ENCODE peak calls at places on chromosomes 6 and 20, in six cellular contexts. One of them, this sample, is unnamed.

GRCh38 chr6:53530346-53530745 is 14.6 kb downstream of the GCLC start:
- DNase-seq in left lung: no peak
- DNase-seq in CD8-positive, alpha-beta memory T cell: no peak
- DNase-seq in tibial nerve: no peak
- DNase-seq in Peyer's patch: no peak
- DNase-seq in fibroblast of lung: peak; percentile 71
- DNase-seq in this sample: no peak

GRCh38 chr6:75101896-75102680 is 103.8 kb downstream of the COL12A1 start:
- DNase-seq in left lung: no peak
- DNase-seq in tibial nerve: no peak
- DNase-seq in fibroblast of lung: peak; percentile 82
- DNase-seq in Peyer's patch: no peak
- DNase-seq in CD8-positive, alpha-beta memory T cell: no peak
- DNase-seq in this sample: no peak

GRCh38 chr6:105363100-105363754 is 39.7 kb downstream of the PREP start:
- DNase-seq in CD8-positive, alpha-beta memory T cell: no peak
- DNase-seq in fibroblast of lung: peak; percentile 25
- DNase-seq in tibial nerve: no peak
- DNase-seq in Peyer's patch: no peak
- DNase-seq in left lung: no peak
- DNase-seq in this sample: no peak

GRCh38 chr6:138004423-138005287 is 102.6 kb downstream of the PERP start:
- DNase-seq in Peyer's patch: no peak
- DNase-seq in CD8-positive, alpha-beta memory T cell: no peak
- DNase-seq in left lung: no peak
- DNase-seq in tibial nerve: no peak
- DNase-seq in fibroblast of lung: peak; percentile 16
- DNase-seq in this sample: no peak

GRCh38 chr6:36187446-36187845 is 9.1 kb upstream of the BRPF3 start:
- DNase-seq in fibroblast of lung: no peak
- DNase-seq in tibial nerve: no peak
- DNase-seq in CD8-positive, alpha-beta memory T cell: no peak
- DNase-seq in Peyer's patch: no peak
- DNase-seq in left lung: no peak
- DNase-seq in this sample: no peak

GRCh38 chr6:166056637-166057036 is 111.0 kb downstream of the TBXT start:
- DNase-seq in CD8-positive, alpha-beta memory T cell: no peak
- DNase-seq in Peyer's patch: no peak
- DNase-seq in fibroblast of lung: peak; percentile 84
- DNase-seq in left lung: no peak
- DNase-seq in tibial nerve: no peak
- DNase-seq in this sample: no peak

GRCh38 chr6:36595168-36595818 is 1.1 kb downstream of the SRSF3 start:
- DNase-seq in fibroblast of lung: peak; percentile 54
- DNase-seq in CD8-positive, alpha-beta memory T cell: no peak
- DNase-seq in Peyer's patch: peak; percentile 56
- DNase-seq in tibial nerve: no peak
- DNase-seq in left lung: peak; percentile 56
- DNase-seq in this sample: no peak

GRCh38 chr6:110688661-110689268 is 126.5 kb downstream of the CDK19 start:
- DNase-seq in left lung: peak; percentile 74
- DNase-seq in fibroblast of lung: no peak
- DNase-seq in Peyer's patch: no peak
- DNase-seq in CD8-positive, alpha-beta memory T cell: no peak
- DNase-seq in tibial nerve: no peak
- DNase-seq in this sample: no peak

GRCh38 chr6:16196958-16197576 is 41.3 kb upstream of the GMPR start:
- DNase-seq in Peyer's patch: no peak
- DNase-seq in CD8-positive, alpha-beta memory T cell: no peak
- DNase-seq in left lung: no peak
- DNase-seq in tibial nerve: no peak
- DNase-seq in fibroblast of lung: no peak
- DNase-seq in this sample: no peak

GRCh38 chr6:100217225-100217624 is 223.2 kb upstream of the MCHR2 start:
- DNase-seq in tibial nerve: no peak
- DNase-seq in fibroblast of lung: peak; percentile 42
- DNase-seq in left lung: no peak
- DNase-seq in Peyer's patch: no peak
- DNase-seq in CD8-positive, alpha-beta memory T cell: no peak
- DNase-seq in this sample: no peak

GRCh38 chr6:155128971-155129370 is 133.9 kb downstream of the TIAM2 start:
- DNase-seq in fibroblast of lung: peak; percentile 33
- DNase-seq in CD8-positive, alpha-beta memory T cell: no peak
- DNase-seq in tibial nerve: no peak
- DNase-seq in left lung: no peak
- DNase-seq in Peyer's patch: no peak
- DNase-seq in this sample: no peak

GRCh38 chr6:57822896-57823358 is 505.5 kb downstream of the PRIM2 start:
- DNase-seq in CD8-positive, alpha-beta memory T cell: no peak
- DNase-seq in tibial nerve: no peak
- DNase-seq in left lung: no peak
- DNase-seq in fibroblast of lung: peak; percentile 2
- DNase-seq in Peyer's patch: no peak
- DNase-seq in this sample: no peak

GRCh38 chr6:123564363-123564762 is 72.4 kb downstream of the TRDN start:
- DNase-seq in Peyer's patch: no peak
- DNase-seq in fibroblast of lung: no peak
- DNase-seq in CD8-positive, alpha-beta memory T cell: no peak
- DNase-seq in left lung: no peak
- DNase-seq in tibial nerve: no peak
- DNase-seq in this sample: no peak

GRCh38 chr6:91273729-91274128 is 686.9 kb upstream of the MAP3K7 start:
- DNase-seq in tibial nerve: peak; percentile 42
- DNase-seq in left lung: no peak
- DNase-seq in CD8-positive, alpha-beta memory T cell: no peak
- DNase-seq in Peyer's patch: no peak
- DNase-seq in fibroblast of lung: no peak
- DNase-seq in this sample: no peak

GRCh38 chr6:47031656-47032055 is 10.5 kb downstream of the ADGRF1 start:
- DNase-seq in fibroblast of lung: no peak
- DNase-seq in Peyer's patch: no peak
- DNase-seq in left lung: no peak
- DNase-seq in tibial nerve: no peak
- DNase-seq in CD8-positive, alpha-beta memory T cell: no peak
- DNase-seq in this sample: no peak

GRCh38 chr6:156864557-156864956 is 87.4 kb downstream of the ARID1B start:
- DNase-seq in tibial nerve: no peak
- DNase-seq in CD8-positive, alpha-beta memory T cell: no peak
- DNase-seq in fibroblast of lung: peak; percentile 48
- DNase-seq in Peyer's patch: no peak
- DNase-seq in left lung: no peak
- DNase-seq in this sample: no peak

GRCh38 chr6:5827061-5828037 is 179.4 kb downstream of the NRN1 start:
- DNase-seq in CD8-positive, alpha-beta memory T cell: no peak
- DNase-seq in left lung: no peak
- DNase-seq in fibroblast of lung: no peak
- DNase-seq in tibial nerve: no peak
- DNase-seq in Peyer's patch: no peak
- DNase-seq in this sample: no peak

GRCh38 chr20:42308980-42309524 is 690.9 kb upstream of the CHD6 start:
- DNase-seq in CD8-positive, alpha-beta memory T cell: no peak
- DNase-seq in left lung: no peak
- DNase-seq in tibial nerve: no peak
- DNase-seq in Peyer's patch: no peak
- DNase-seq in fibroblast of lung: no peak
- DNase-seq in this sample: no peak

GRCh38 chr6:1162367-1163275 is 149.3 kb upstream of the FOXQ1 start:
- DNase-seq in left lung: no peak
- DNase-seq in Peyer's patch: no peak
- DNase-seq in CD8-positive, alpha-beta memory T cell: no peak
- DNase-seq in fibroblast of lung: no peak
- DNase-seq in tibial nerve: no peak
- DNase-seq in this sample: no peak

GRCh38 chr6:85864453-85865401 is 222.0 kb upstream of the SYNCRIP start:
- DNase-seq in Peyer's patch: no peak
- DNase-seq in tibial nerve: no peak
- DNase-seq in fibroblast of lung: peak; percentile 11
- DNase-seq in CD8-positive, alpha-beta memory T cell: no peak
- DNase-seq in left lung: no peak
- DNase-seq in this sample: no peak

GRCh38 chr6:101322921-101323320 is 70.6 kb upstream of the GRIK2 start:
- DNase-seq in fibroblast of lung: no peak
- DNase-seq in tibial nerve: no peak
- DNase-seq in left lung: no peak
- DNase-seq in Peyer's patch: no peak
- DNase-seq in CD8-positive, alpha-beta memory T cell: no peak
- DNase-seq in this sample: no peak

GRCh38 chr6:166625356-166625755 is 1.7 kb downstream of the RPS6KA2 start:
- DNase-seq in CD8-positive, alpha-beta memory T cell: no peak
- DNase-seq in Peyer's patch: no peak
- DNase-seq in tibial nerve: no peak
- DNase-seq in left lung: no peak
- DNase-seq in fibroblast of lung: peak; percentile 57
- DNase-seq in this sample: no peak

GRCh38 chr20:62569615-62570014 is 72.7 kb upstream of the SLCO4A1 start:
- DNase-seq in left lung: no peak
- DNase-seq in CD8-positive, alpha-beta memory T cell: no peak
- DNase-seq in tibial nerve: no peak
- DNase-seq in Peyer's patch: no peak
- DNase-seq in fibroblast of lung: no peak
- DNase-seq in this sample: no peak

GRCh38 chr20:62570403-62570802 is 71.9 kb upstream of the SLCO4A1 start:
- DNase-seq in CD8-positive, alpha-beta memory T cell: no peak
- DNase-seq in left lung: no peak
- DNase-seq in tibial nerve: no peak
- DNase-seq in fibroblast of lung: no peak
- DNase-seq in Peyer's patch: no peak
- DNase-seq in this sample: no peak

GRCh38 chr20:62572980-62573379 is 69.3 kb upstream of the SLCO4A1 start:
- DNase-seq in left lung: no peak
- DNase-seq in fibroblast of lung: no peak
- DNase-seq in Peyer's patch: no peak
- DNase-seq in tibial nerve: no peak
- DNase-seq in CD8-positive, alpha-beta memory T cell: no peak
- DNase-seq in this sample: no peak

GRCh38 chr20:62570897-62571666 is 71.2 kb upstream of the SLCO4A1 start:
- DNase-seq in left lung: no peak
- DNase-seq in Peyer's patch: no peak
- DNase-seq in tibial nerve: no peak
- DNase-seq in fibroblast of lung: no peak
- DNase-seq in CD8-positive, alpha-beta memory T cell: no peak
- DNase-seq in this sample: no peak

GRCh38 chr20:62571667-62572344 is 70.5 kb upstream of the SLCO4A1 start:
- DNase-seq in fibroblast of lung: no peak
- DNase-seq in CD8-positive, alpha-beta memory T cell: no peak
- DNase-seq in left lung: no peak
- DNase-seq in tibial nerve: no peak
- DNase-seq in Peyer's patch: no peak
- DNase-seq in this sample: no peak
- H3K27me3 ChIP-seq in fibroblast of lung: peaks cover 2% of the 10 kb centered on the region
- H3K27me3 ChIP-seq in CD8-positive, alpha-beta memory T cell: peaks cover 8% of the 10 kb centered on the region
- H3K27me3 ChIP-seq in left lung: peaks cover 81% of the 10 kb centered on the region
- H3K27me3 ChIP-seq in tibial nerve: no peaks in the 10 kb centered on the region
- H3K27me3 ChIP-seq in Peyer's patch: no peaks in the 10 kb centered on the region
- H3K27me3 ChIP-seq in this sample: no peaks in the 10 kb centered on the region

DNA sequence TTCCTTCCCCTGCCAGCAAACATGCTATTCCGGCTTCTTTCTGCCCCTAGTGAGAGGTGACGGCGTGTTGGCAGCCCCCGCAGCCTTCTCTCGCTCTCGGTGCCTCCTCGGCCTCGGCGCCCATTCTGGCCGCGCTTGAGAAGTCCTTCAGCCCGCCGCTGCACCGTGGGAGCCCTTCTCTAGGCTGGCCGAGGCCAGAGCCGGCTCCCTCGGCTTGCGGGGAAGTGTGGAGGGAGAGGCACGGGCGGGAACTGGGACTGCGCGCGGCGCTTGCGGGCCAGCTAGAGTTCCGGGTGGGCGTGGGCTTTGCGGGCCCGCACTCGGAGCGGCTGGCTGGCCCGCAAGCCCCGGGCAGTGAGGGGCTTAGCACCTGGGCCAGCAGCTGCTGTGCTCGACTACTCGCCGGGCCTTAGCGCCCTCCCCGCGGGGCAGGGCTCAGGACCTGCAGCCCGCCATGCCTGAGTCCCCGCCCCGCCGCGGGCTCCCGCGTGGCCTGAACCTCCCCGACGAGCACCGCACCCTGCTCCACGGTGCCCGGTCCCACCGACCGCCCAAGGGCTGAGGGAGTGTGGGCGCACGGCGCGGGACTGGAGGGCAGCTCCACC is 20.0 kb upstream of the PXDC1 start:
- DNase-seq in fibroblast of lung: no peak
- DNase-seq in Peyer's patch: no peak
- DNase-seq in CD8-positive, alpha-beta memory T cell: no peak
- DNase-seq in tibial nerve: no peak
- DNase-seq in left lung: no peak
- DNase-seq in this sample: no peak
- H3K27ac ChIP-seq in fibroblast of lung: no peak overlapping the region
- H3K27ac ChIP-seq in Peyer's patch: no peak overlapping the region
- H3K27ac ChIP-seq in CD8-positive, alpha-beta memory T cell: no peak overlapping the region
- H3K27ac ChIP-seq in tibial nerve: no peak overlapping the region
- H3K27ac ChIP-seq in left lung: no peak overlapping the region
- H3K27ac ChIP-seq in this sample: peak overlapping the region; percentile 17

DNA sequence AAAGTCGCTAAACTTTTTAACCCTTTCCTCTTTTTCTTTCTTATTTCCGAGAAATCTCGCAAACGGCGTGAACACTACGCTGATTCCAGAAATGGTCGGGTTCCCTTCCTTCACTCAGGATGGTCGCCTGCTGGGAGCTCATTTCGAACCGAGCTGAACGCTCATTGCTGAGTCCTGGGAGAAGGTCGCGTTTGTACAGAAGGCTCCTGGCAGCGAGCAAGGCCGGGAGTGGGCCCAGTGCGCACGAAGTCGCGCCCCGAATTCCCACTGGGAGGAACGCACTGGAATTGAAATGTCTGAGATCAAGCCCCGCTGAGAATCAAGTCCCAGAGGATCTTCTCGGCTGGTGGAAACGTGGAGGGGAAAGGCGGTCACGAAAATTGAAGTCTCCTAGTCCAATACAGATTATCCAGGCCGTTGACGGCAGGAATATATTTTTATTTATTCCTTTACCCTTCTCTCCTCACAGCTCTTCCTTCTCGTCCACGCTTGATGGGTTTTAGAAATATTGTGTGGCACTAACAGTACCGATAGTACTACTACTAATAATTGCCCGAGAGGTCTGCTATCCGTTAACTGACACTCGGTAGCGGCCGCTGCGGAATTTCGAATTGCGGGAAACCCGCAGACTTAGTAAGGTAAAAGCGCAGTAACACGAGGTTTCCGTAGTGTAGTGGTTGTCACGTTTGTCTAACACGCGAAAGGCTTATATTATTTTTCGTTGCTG is 207.2 kb upstream of the ZNF184 start:
- DNase-seq in Peyer's patch: no peak
- DNase-seq in fibroblast of lung: no peak
- DNase-seq in tibial nerve: no peak
- DNase-seq in CD8-positive, alpha-beta memory T cell: no peak
- DNase-seq in left lung: no peak
- DNase-seq in this sample: no peak
- H3K27me3 ChIP-seq in Peyer's patch: no peaks in the 10 kb centered on the region
- H3K27me3 ChIP-seq in fibroblast of lung: no peaks in the 10 kb centered on the region
- H3K27me3 ChIP-seq in tibial nerve: no peaks in the 10 kb centered on the region
- H3K27me3 ChIP-seq in CD8-positive, alpha-beta memory T cell: peaks cover 44% of the 10 kb centered on the region
- H3K27me3 ChIP-seq in left lung: peaks cover 100% of the 10 kb centered on the region
- H3K27me3 ChIP-seq in this sample: peaks cover 21% of the 10 kb centered on the region

DNA sequence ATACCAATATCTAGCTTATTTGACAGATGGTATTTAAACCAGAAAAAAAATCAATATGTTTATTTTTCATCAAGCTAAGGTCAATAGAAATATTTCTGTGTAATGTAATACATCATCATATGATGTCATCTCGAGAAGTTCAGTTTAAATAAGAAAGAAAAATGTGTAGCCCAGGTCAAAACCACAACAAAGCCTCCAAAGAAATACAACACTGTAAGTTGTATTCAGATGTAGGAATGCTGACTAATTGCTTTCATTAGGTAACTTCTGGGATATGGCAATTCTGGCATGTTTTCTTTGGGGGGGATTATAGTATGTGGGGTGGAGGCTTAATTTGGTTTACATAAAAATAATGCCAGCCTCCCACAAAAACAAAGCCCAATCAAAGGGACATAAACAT is 881.8 kb upstream of the CITED2 start:
- DNase-seq in left lung: no peak
- DNase-seq in fibroblast of lung: peak; percentile 86
- DNase-seq in tibial nerve: no peak
- DNase-seq in CD8-positive, alpha-beta memory T cell: no peak
- DNase-seq in Peyer's patch: no peak
- DNase-seq in this sample: no peak
- H3K27ac ChIP-seq in left lung: no peak overlapping the region
- H3K27ac ChIP-seq in fibroblast of lung: no peak overlapping the region
- H3K27ac ChIP-seq in tibial nerve: no peak overlapping the region
- H3K27ac ChIP-seq in CD8-positive, alpha-beta memory T cell: no peak overlapping the region
- H3K27ac ChIP-seq in Peyer's patch: no peak overlapping the region
- H3K27ac ChIP-seq in this sample: no peak overlapping the region

This sample was measured in thoracic aorta.